ENCODE peak calls at places on chromosomes 7 and 10, in five cellular contexts. One of them, this sample, is unnamed. For H3K4me1, the result is how much of the 10 kb centered on the place peaks cover.

GRCh38 chr10:97640868-97641811 is 669 bp downstream of the PI4K2A start:
- DNase-seq in HepG2: no peak
- DNase-seq in breast epithelium: no peak
- DNase-seq in endothelial cell of umbilical vein: peak
- DNase-seq in HCT116: no peak
- DNase-seq in this sample: peak

GRCh38 chr7:112199035-112199655 is 7.1 kb downstream of the DOCK4 start:
- DNase-seq in HCT116: no peak
- DNase-seq in HepG2: no peak
- DNase-seq in endothelial cell of umbilical vein: peak
- DNase-seq in breast epithelium: no peak
- DNase-seq in this sample: no peak

GRCh38 chr7:21923663-21924062 is 22.0 kb downstream of the CDCA7L start:
- DNase-seq in endothelial cell of umbilical vein: peak
- DNase-seq in HCT116: no peak
- DNase-seq in breast epithelium: no peak
- DNase-seq in HepG2: no peak
- DNase-seq in this sample: no peak

GRCh38 chr7:39413866-39414668 is 152.1 kb upstream of the YAE1 start:
- DNase-seq in endothelial cell of umbilical vein: peak
- DNase-seq in breast epithelium: no peak
- DNase-seq in HCT116: peak
- DNase-seq in HepG2: peak
- DNase-seq in this sample: peak

GRCh38 chr7:32093415-32094408 is 23.5 kb upstream of the PDE1C start:
- DNase-seq in breast epithelium: no peak
- DNase-seq in HepG2: no peak
- DNase-seq in endothelial cell of umbilical vein: no peak
- DNase-seq in HCT116: no peak
- DNase-seq in this sample: no peak

GRCh38 chr10:113626809-113627370 is 37.0 kb downstream of the NRAP start:
- DNase-seq in endothelial cell of umbilical vein: no peak
- DNase-seq in HCT116: no peak
- DNase-seq in HepG2: no peak
- DNase-seq in breast epithelium: no peak
- DNase-seq in this sample: no peak

GRCh38 chr10:92239600-92240288 is 51.1 kb downstream of the CPEB3 start:
- DNase-seq in HepG2: no peak
- DNase-seq in HCT116: no peak
- DNase-seq in breast epithelium: no peak
- DNase-seq in endothelial cell of umbilical vein: peak
- DNase-seq in this sample: peak

GRCh38 chr7:131919920-131920709 is 363.7 kb upstream of the PODXL start:
- DNase-seq in HepG2: no peak
- DNase-seq in breast epithelium: no peak
- DNase-seq in endothelial cell of umbilical vein: no peak
- DNase-seq in HCT116: no peak
- DNase-seq in this sample: no peak

GRCh38 chr7:36400606-36401005 is 10.9 kb downstream of the ANLN start:
- DNase-seq in breast epithelium: no peak
- DNase-seq in HCT116: no peak
- DNase-seq in endothelial cell of umbilical vein: no peak
- DNase-seq in HepG2: no peak
- DNase-seq in this sample: no peak

GRCh38 chr7:55258631-55259030 is 106.5 kb upstream of the LANCL2 start:
- DNase-seq in HCT116: no peak
- DNase-seq in endothelial cell of umbilical vein: no peak
- DNase-seq in breast epithelium: no peak
- DNase-seq in HepG2: peak
- DNase-seq in this sample: no peak

GRCh38 chr7:55254242-55254595 is 110.9 kb upstream of the LANCL2 start:
- DNase-seq in HepG2: no peak
- DNase-seq in endothelial cell of umbilical vein: no peak
- DNase-seq in HCT116: no peak
- DNase-seq in breast epithelium: no peak
- DNase-seq in this sample: no peak

GRCh38 chr7:55254596-55255500 is 110.3 kb upstream of the LANCL2 start:
- DNase-seq in HepG2: peak
- DNase-seq in breast epithelium: peak
- DNase-seq in endothelial cell of umbilical vein: peak
- DNase-seq in HCT116: peak
- DNase-seq in this sample: peak

GRCh38 chr7:55253188-55253587 is 111.9 kb upstream of the LANCL2 start:
- DNase-seq in breast epithelium: no peak
- DNase-seq in endothelial cell of umbilical vein: no peak
- DNase-seq in HepG2: no peak
- DNase-seq in HCT116: no peak
- DNase-seq in this sample: no peak

GRCh38 chr7:55255501-55256445 is 109.4 kb upstream of the LANCL2 start:
- DNase-seq in HCT116: peak
- DNase-seq in breast epithelium: peak
- DNase-seq in endothelial cell of umbilical vein: peak
- DNase-seq in HepG2: peak
- DNase-seq in this sample: peak
- TF ChIP-seq POLR2AphosphoS5 in HCT116: no peak
- TF ChIP-seq POLR2AphosphoS5 in breast epithelium: peak
- TF ChIP-seq POLR2AphosphoS5 in endothelial cell of umbilical vein: no peak
- TF ChIP-seq POLR2AphosphoS5 in HepG2: no peak
- TF ChIP-seq POLR2AphosphoS5 in this sample: peak

DNA sequence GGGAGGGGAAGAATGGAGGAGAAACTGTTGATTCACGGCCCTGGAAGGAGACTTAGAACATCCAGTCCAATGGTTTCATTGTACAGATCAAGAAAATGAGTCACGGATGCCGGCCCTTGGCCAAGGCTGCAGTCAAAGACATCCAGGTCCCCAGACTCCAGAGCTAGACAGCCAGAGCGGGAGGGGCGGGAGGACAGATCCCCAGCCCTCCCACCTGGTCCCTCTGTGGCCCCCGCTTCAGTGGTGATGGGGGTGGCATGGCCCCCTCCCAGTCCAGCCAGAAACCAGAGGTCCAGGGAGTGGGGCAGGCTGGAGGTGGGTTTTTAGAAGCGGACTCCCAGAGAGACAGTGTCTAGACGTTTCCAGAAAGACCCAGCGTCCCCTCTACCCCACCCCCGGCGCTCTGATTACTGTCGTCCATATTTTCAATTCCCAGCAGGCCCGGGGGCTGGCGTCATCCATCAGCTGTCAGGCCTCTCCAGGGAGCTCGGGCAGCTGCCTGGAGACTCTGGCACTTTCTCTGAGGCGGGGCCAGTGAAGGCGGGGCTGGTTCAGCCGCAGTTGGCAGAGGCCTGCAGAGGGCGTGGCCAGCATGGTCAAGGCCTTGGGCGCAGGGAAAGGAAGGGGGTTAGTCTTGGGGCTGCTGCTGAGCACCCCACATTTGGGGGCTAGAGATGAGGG is 8.0 kb upstream of the HSPB1 start:
- DNase-seq in HCT116: peak
- DNase-seq in HepG2: peak
- DNase-seq in breast epithelium: peak
- DNase-seq in endothelial cell of umbilical vein: peak
- DNase-seq in this sample: peak
- H3K4me1 ChIP-seq in HCT116: half or more
- H3K4me1 ChIP-seq in HepG2: half or more
- H3K4me1 ChIP-seq in breast epithelium: under half
- H3K4me1 ChIP-seq in endothelial cell of umbilical vein: under half
- H3K4me1 ChIP-seq in this sample: under half

GRCh38 chr10:69456880-69457693 is 5.8 kb downstream of the TSPAN15 start:
- DNase-seq in HepG2: no peak
- DNase-seq in breast epithelium: no peak
- DNase-seq in HCT116: no peak
- DNase-seq in endothelial cell of umbilical vein: no peak
- DNase-seq in this sample: peak

GRCh38 chr10:69457771-69458237 is 6.5 kb downstream of the TSPAN15 start:
- DNase-seq in breast epithelium: no peak
- DNase-seq in HCT116: no peak
- DNase-seq in HepG2: no peak
- DNase-seq in endothelial cell of umbilical vein: no peak
- DNase-seq in this sample: peak

GRCh38 chr10:69459893-69460575 is 8.8 kb downstream of the TSPAN15 start:
- DNase-seq in HCT116: no peak
- DNase-seq in HepG2: no peak
- DNase-seq in breast epithelium: no peak
- DNase-seq in endothelial cell of umbilical vein: no peak
- DNase-seq in this sample: peak

GRCh38 chr10:69459101-69459805 is 8.0 kb downstream of the TSPAN15 start:
- DNase-seq in endothelial cell of umbilical vein: no peak
- DNase-seq in breast epithelium: no peak
- DNase-seq in HCT116: no peak
- DNase-seq in HepG2: no peak
- DNase-seq in this sample: peak

GRCh38 chr10:69458426-69459100 is 7.3 kb downstream of the TSPAN15 start:
- DNase-seq in breast epithelium: no peak
- DNase-seq in HepG2: no peak
- DNase-seq in endothelial cell of umbilical vein: no peak
- DNase-seq in HCT116: peak
- DNase-seq in this sample: peak
- TF ChIP-seq POLR2A in breast epithelium: no peak
- TF ChIP-seq POLR2A in HepG2: no peak
- TF ChIP-seq POLR2A in endothelial cell of umbilical vein: no peak
- TF ChIP-seq POLR2A in HCT116: no peak
- TF ChIP-seq POLR2A in this sample: no peak

GRCh38 chr7:95874541-95875265 is 102.3 kb downstream of the DYNC1I1 start:
- DNase-seq in endothelial cell of umbilical vein: peak
- DNase-seq in HCT116: no peak
- DNase-seq in breast epithelium: no peak
- DNase-seq in HepG2: no peak
- DNase-seq in this sample: no peak
- TF ChIP-seq POLR2AphosphoS5 in endothelial cell of umbilical vein: no peak
- TF ChIP-seq POLR2AphosphoS5 in HCT116: no peak
- TF ChIP-seq POLR2AphosphoS5 in breast epithelium: no peak
- TF ChIP-seq POLR2AphosphoS5 in HepG2: no peak
- TF ChIP-seq POLR2AphosphoS5 in this sample: no peak

This sample was measured in spleen.